ENCODE peak calls at places on chromosome X, in five cellular contexts. N is H9, A is H1, B is neuronal stem cell, I is mesenchymal stem cell. O is an unnamed sample.

GRCh38 chrX:136794080-136794479 is 13.3 kb upstream of the ARHGEF6 start:
- DNase-seq in I (no peak), A (no peak), N (no peak), B (no peak), O (no peak)

GRCh38 chrX:50609796-50610195 is 139.2 kb upstream of the DGKK start:
- DNase-seq in N (no peak), B (no peak), I (peak; percentile 3), A (no peak), O (no peak)

GRCh38 chrX:42102586-42103282 is 179.4 kb upstream of the CASK start:
- DNase-seq in A (no peak), I (no peak), N (no peak), B (no peak), O (peak; percentile 77)

GRCh38 chrX:39969099-39969825 is 128.5 kb downstream of the BCOR start:
- DNase-seq in I (no peak), A (no peak), N (peak; percentile 86), B (no peak), O (no peak)

GRCh38 chrX:120755066-120755846 is 120.4 kb downstream of the CT47B1 start:
- DNase-seq in I (no peak), A (no peak), N (no peak), B (no peak), O (no peak)

GRCh38 chrX:43065978-43066377 is 288.0 kb upstream of the PPP1R2C start:
- DNase-seq in B (no peak), A (no peak), N (no peak), I (no peak), O (peak; percentile 57)

GRCh38 chrX:31397119-31397518 is 325.3 kb upstream of the FTHL17 start:
- DNase-seq in B (no peak), A (no peak), N (no peak), I (peak; percentile 25), O (no peak)

GRCh38 chrX:11757729-11758399 is at the start of gene MSL3:
- DNase-seq in A (no peak), B (peak; percentile 52), N (peak; percentile 60), I (peak; percentile 76), O (peak; percentile 57)

GRCh38 chrX:40009890-40010289 is 87.9 kb downstream of the BCOR start:
- DNase-seq in B (no peak), I (no peak), N (peak; percentile 45), A (no peak), O (no peak)

GRCh38 chrX:40832723-40833122 is 97.4 kb upstream of the MED14 start:
- DNase-seq in A (no peak), B (no peak), N (peak; percentile 48), I (no peak), O (no peak)

GRCh38 chrX:112820364-112821308 is 20.0 kb downstream of the AMOT start:
- DNase-seq in A (no peak), I (peak; percentile 14), B (no peak), N (no peak), O (peak; percentile 38)

GRCh38 chrX:74535633-74536141 is 78.7 kb downstream of the RLIM start:
- DNase-seq in N (peak; percentile 44), B (no peak), A (no peak), I (peak; percentile 69), O (peak; percentile 77)

GRCh38 chrX:155768036-155768769 is 112.9 kb upstream of the VAMP7 start:
- DNase-seq in A (no peak), B (no peak), I (peak; percentile 64), N (no peak), O (peak; percentile 28)

GRCh38 chrX:9681422-9681821 is 84.2 kb downstream of the GPR143 start:
- DNase-seq in A (no peak), B (no peak), N (no peak), I (peak; percentile 85), O (peak; percentile 72)

GRCh38 chrX:47179928-47180255 is 13.7 kb upstream of the UBA1 start:
- DNase-seq in I (no peak), B (no peak), A (no peak), N (no peak), O (no peak)

GRCh38 chrX:16462912-16463311 is 187.0 kb upstream of the S100G start:
- DNase-seq in A (no peak), N (no peak), B (no peak), I (peak; percentile 21), O (no peak)

GRCh38 chrX:151151668-151152267 is 24.6 kb upstream of the GPR50 start:
- DNase-seq in A (no peak), N (peak; percentile 35), B (peak; percentile 40), I (peak; percentile 35), O (peak; percentile 70)

GRCh38 chrX:139126493-139126892 is 404.0 kb upstream of the F9 start:
- DNase-seq in A (peak; percentile 13), B (peak; percentile 24), I (no peak), N (peak; percentile 62), O (peak; percentile 36)

GRCh38 chrX:136259543-136259942 is 8.3 kb upstream of the MAP7D3 start:
- DNase-seq in B (no peak), N (no peak), A (no peak), I (peak; percentile 74), O (no peak)

GRCh38 chrX:19512961-19513360 is 2.3 kb downstream of the MAP3K15 start:
- DNase-seq in I (no peak), N (no peak), B (no peak), A (no peak), O (no peak)

GRCh38 chrX:20547649-20548051 is 280.9 kb upstream of the RPS6KA3 start:
- DNase-seq in B (no peak), I (peak; percentile 59), N (no peak), A (no peak), O (no peak)

DNA sequence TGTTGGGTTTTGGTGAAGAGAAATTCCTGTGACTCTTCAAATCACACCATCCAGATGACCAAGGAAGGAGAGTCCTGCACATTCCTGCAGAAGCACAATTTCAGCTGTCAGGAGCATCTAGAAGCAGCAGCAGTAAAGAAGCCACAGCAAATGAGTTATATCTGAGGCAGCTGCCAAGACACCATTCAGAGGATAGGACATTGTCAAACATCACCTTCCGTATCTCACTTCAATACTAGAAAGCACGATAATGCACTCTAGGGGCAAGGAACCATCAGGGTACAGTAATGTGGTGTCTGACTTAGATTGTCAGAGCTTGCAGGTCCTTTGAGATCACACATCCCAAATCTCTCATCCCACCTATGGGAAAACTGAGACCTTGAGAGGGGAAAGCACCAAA is 134.5 kb downstream of the COL4A6 start:
- DNase-seq in I (no peak), B (no peak), A (no peak), N (no peak), O (no peak)
- H4K91ac ChIP-seq in I (no peak overlapping the region), B (no peak overlapping the region), A (no peak overlapping the region), N (no peak overlapping the region), O (no peak overlapping the region)

DNA sequence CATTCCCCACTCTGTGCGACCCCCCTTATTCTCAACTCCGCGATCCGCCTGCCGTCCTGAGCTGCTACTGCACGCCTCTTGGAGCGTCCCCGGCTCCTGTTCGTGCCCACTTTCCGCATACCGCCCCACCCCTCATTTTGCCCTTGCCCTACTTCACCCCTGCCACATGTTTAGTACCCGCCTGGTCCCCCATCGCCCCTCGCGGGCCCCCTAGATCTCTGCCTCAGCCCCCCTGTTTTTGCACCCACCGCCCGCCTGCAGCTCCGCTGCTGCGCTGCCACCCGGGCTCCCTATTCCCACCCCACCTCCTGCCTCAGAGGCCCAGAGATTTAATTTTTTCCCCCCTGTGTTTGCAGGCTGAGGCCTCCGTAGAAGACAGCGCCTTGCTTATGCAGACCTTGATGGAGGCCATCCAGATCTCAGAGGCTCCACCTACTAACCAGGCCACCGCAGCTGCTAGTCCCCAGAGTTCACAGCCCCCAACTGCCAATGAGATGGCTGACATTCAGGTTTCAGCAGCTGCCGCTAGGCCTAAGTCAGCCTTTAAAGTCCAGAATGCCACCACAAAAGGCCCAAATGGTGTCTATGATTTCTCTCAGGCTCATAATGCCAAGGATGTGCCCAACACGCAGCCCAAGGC is 1.4 kb downstream of the MAGED1 start:
- DNase-seq in B (no peak), I (peak; percentile 27), N (no peak), A (no peak), O (no peak)
- H2BK5ac ChIP-seq in B (no peak overlapping the region), I (no peak overlapping the region), N (no peak overlapping the region), A (no peak overlapping the region), O (no peak overlapping the region)

GRCh38 chrX:13008851-13009250 is 33.9 kb downstream of the TMSB4X start:
- DNase-seq in A (no peak), B (no peak), N (no peak), I (no peak), O (no peak)

GRCh38 chrX:13007519-13008188 is 32.7 kb downstream of the TMSB4X start:
- DNase-seq in B (no peak), I (no peak), A (no peak), N (no peak), O (no peak)

GRCh38 chrX:13009844-13010243 is 34.6 kb downstream of the FAM9C start:
- DNase-seq in N (no peak), I (no peak), B (no peak), A (no peak), O (no peak)

GRCh38 chrX:13009256-13009655 is 34.3 kb downstream of the TMSB4X start:
- DNase-seq in I (no peak), B (no peak), A (no peak), N (no peak), O (peak; percentile 29)

GRCh38 chrX:13008189-13008533 is 33.3 kb downstream of the TMSB4X start:
- DNase-seq in A (no peak), I (peak; percentile 52), N (no peak), B (no peak), O (no peak)
- H2BK12ac ChIP-seq in A (no peak overlapping the region), I (peak overlapping the region; percentile 29), N (no peak overlapping the region), B (no peak overlapping the region), O (no peak overlapping the region)

DNA sequence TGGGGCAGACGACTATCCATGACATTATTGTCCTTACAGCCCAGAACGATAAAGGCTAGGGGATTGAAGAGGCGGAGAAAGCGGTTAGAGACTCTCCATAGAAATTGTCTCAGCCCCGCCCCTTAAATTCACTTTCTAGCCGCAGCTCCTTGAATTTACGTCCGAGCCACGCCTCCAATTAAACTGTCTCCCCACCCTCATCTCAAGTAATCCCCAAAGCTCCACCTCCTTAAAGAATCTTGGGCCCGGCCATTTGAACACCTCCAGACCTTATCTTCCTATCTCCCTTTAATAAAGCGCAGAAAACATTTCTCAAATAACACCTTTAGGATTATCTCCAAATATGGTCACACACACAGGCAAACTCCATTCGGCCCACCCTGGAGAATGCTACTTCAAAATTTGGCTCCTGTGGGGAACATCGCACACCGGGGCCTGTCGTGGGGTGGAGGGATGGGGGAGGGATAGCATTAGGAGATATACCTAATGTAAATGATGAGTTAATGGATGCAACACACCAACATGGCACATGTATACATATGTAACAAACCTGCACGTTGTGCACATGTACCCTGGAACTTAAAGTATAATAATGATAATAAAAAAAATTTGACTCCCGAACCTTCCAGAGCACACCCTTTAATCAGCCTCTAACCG is 7.2 kb upstream of the MAGIX start:
- DNase-seq in A (no peak), I (peak; percentile 64), N (peak; percentile 78), B (peak; percentile 60), O (no peak)
- H4K91ac ChIP-seq in A (no peak overlapping the region), I (no peak overlapping the region), N (no peak overlapping the region), B (no peak overlapping the region), O (peak overlapping the region; percentile 62)

GRCh38 chrX:154490021-154490413 is 412 bp downstream of the SLC10A3 start:
- DNase-seq in N (no peak), A (no peak), B (no peak), I (peak; percentile 64), O (peak; percentile 13)
- H2BK5ac ChIP-seq in N (no peak overlapping the region), A (no peak overlapping the region), B (no peak overlapping the region), I (no peak overlapping the region), O (peak overlapping the region; percentile 78)

GRCh38 chrX:400258-400657 is 13.6 kb upstream of the PPP2R3B start:
- DNase-seq in A (no peak), I (no peak), N (no peak), B (no peak), O (no peak)
- H2BK12ac ChIP-seq in A (no peak overlapping the region), I (no peak overlapping the region), N (no peak overlapping the region), B (no peak overlapping the region), O (peak overlapping the region; percentile 9)

GRCh38 chrX:133681897-133682296 is 266.6 kb upstream of the GPC4 start:
- DNase-seq in A (no peak), B (no peak), N (no peak), I (no peak), O (peak; percentile 3)
- H4K91ac ChIP-seq in A (no peak overlapping the region), B (no peak overlapping the region), N (no peak overlapping the region), I (no peak overlapping the region), O (no peak overlapping the region)